ENCODE peak calls at places on chromosomes 13 and 19, in nine cellular contexts. V is uterus, I is heart right ventricle, O is osteoblast, R is bronchial epithelial cell, Y is neural progenitor cell, U is colonic mucosa, N is GM06990, T is psoas muscle. M is an unnamed sample.
A peak's percentile ranks its signal among the peaks of the same experiment; 100 is the strongest.

GRCh38 chr13:28494861-28495585 is at the start of gene FLT1:
- DNase-seq in U (peak; percentile 22), O (peak; percentile 86), V (peak; percentile 63), I (peak; percentile 88), R (no peak), T (peak; percentile 77), Y (peak; percentile 80), N (peak; percentile 7), M (no peak)

GRCh38 chr13:23766939-23767338 is 122.3 kb downstream of the MIPEP start:
- DNase-seq in N (no peak), U (no peak), T (no peak), V (no peak), Y (no peak), O (no peak), R (no peak), I (no peak), M (no peak)

GRCh38 chr19:13913352-13913751 is 7.4 kb downstream of the CC2D1A start:
- DNase-seq in V (no peak), R (no peak), Y (no peak), U (no peak), O (peak; percentile 50), N (no peak), I (no peak), T (no peak), M (no peak)

GRCh38 chr19:5903054-5903501 is 512 bp downstream of the NDUFA11 start:
- DNase-seq in R (no peak), V (no peak), O (peak; percentile 94), T (no peak), I (no peak), Y (no peak), U (no peak), N (no peak), M (peak; percentile 28)

GRCh38 chr13:86840250-86841191 is 830.6 kb upstream of the SLITRK5 start:
- DNase-seq in N (no peak), R (no peak), O (peak; percentile 13), U (no peak), T (no peak), I (no peak), V (no peak), Y (no peak), M (no peak)

GRCh38 chr13:54029226-54029625 is 1000.6 kb downstream of the OLFM4 start:
- DNase-seq in I (no peak), R (peak; percentile 87), N (no peak), Y (no peak), O (no peak), T (no peak), V (no peak), U (no peak), M (no peak)

GRCh38 chr13:75226092-75226491 is 255.9 kb downstream of the TBC1D4 start:
- DNase-seq in I (no peak), N (no peak), Y (no peak), U (no peak), R (peak; percentile 86), V (no peak), T (no peak), O (peak; percentile 13), M (no peak)

GRCh38 chr19:17103177-17103576 is 27.6 kb downstream of the MYO9B start:
- DNase-seq in Y (peak; percentile 26), U (no peak), V (no peak), T (no peak), N (no peak), O (peak; percentile 91), R (no peak), I (no peak), M (peak; percentile 45)

GRCh38 chr19:19527371-19527656 is 1.4 kb upstream of the YJEFN3 start:
- DNase-seq in Y (no peak), T (no peak), N (no peak), V (no peak), R (no peak), I (no peak), O (peak; percentile 52), U (no peak), M (no peak)

GRCh38 chr19:19527674-19528625 is 761 bp upstream of the YJEFN3 start:
- DNase-seq in T (no peak), I (no peak), U (no peak), V (no peak), N (no peak), R (no peak), O (peak; percentile 55), Y (no peak), M (no peak)

GRCh38 chr19:19526581-19527370 is 1.9 kb upstream of the YJEFN3 start:
- DNase-seq in R (no peak), U (no peak), I (no peak), O (peak; percentile 83), N (no peak), Y (no peak), V (no peak), T (no peak), M (no peak)

GRCh38 chr19:19524053-19524452 is 4.7 kb upstream of the YJEFN3 start:
- DNase-seq in I (no peak), Y (no peak), N (no peak), U (no peak), O (peak; percentile 76), T (no peak), R (no peak), V (no peak), M (no peak)

DNA sequence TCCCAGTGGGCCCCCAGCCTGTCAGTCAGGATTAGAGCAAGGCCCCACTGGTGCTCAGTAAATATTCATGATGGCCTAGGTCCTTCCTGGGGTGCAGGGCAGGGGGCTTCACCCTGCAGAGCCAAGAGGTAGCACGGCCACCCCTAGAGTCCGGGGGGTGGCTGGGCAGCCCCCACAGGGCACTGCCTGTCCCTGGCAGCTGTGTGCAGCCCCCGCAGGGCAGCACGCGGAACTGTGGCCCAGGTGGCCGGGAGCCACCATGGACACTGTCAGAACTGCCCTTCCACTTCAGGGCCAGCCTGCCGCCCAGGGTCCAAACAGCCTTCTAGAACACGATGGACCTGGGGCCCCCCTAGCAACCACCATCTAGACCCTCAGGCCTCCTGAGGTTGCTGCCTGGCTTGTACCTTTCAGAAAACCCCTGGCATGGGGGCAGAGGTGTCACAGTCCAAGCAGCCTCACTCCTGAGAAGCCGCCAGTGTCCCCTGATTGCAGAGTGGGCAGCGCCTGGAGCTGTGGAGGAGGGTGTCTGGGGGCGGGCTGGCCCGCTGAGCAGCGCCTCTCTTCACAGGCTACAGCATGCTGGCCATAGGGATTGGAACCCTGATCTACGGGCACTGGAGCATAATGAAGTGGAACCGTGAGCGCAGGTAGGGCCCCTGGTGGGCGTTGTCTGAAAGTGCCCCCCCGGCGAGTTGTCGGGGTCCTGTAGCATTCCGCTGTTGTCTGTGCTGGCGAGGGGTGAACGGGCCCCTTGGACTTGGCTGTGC is 2.9 kb upstream of the YJEFN3 start:
- DNase-seq in U (no peak), V (no peak), Y (no peak), I (no peak), O (peak; percentile 71), R (no peak), T (no peak), N (no peak), M (no peak)
- TF ChIP-seq CTCF in U (no peak), V (no peak), Y (no peak), I (no peak), O (no peak), R (no peak), T (no peak), N (no peak), M (peak; percentile 13)

DNA sequence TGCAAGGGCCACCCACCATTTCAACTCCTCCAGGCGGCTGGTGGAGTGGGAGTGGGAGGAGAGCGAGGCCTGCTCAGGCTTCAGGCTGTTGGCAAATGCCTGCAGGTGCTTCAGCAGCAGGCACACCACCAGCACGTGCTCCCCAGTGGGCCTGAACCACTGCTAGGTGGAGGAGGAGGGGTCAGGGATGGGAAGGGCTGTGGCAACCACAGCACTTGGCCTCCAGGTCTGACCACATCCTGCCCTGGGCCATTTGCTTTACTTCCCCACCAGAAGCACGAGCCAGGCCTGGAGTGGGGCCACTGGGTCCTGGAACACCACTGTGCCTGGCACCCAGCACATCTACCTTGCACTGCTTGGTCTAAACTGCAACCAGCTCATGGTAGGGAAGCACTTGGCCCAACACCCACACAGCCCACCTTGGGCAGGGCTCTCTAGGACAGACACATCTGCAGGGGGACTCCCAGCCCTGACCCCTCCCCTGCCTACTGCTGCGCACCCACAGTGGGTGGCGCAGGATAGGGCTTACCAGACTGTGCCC is 26.2 kb downstream of the TUBA3C start:
- DNase-seq in Y (no peak), N (no peak), V (no peak), O (no peak), R (no peak), T (no peak), I (no peak), U (no peak), M (no peak)
- H3K4me3 ChIP-seq in Y (no peak overlapping the region), N (no peak overlapping the region), V (no peak overlapping the region), O (no peak overlapping the region), R (no peak overlapping the region), T (no peak overlapping the region), I (no peak overlapping the region), U (no peak overlapping the region), M (no peak overlapping the region)

DNA sequence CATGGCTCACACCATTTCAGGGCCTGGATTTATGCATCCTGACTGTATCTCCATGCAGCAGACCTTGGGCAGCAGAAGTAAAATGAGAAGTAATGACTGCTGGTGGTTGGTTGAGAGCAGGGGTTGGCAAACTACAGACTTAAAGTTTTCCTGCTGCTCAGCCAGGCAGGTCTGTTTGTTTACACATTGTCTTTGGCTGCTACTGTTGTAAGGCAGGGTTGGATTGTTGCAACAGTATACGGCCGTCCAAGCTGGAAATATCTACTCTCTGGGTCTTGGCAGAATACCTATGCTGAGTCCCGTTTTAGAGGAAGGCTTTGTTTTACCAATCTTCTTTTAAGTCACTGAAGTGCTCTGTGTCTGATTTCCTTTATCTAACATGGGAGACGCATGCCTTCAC is 13.5 kb downstream of the SNRNP70 start:
- DNase-seq in O (peak; percentile 30), N (no peak), R (no peak), Y (no peak), I (no peak), T (no peak), V (no peak), U (no peak), M (no peak)
- H3K36me3 ChIP-seq in O (peaks cover 81% of the 10 kb centered on the region), N (peaks cover 42% of the 10 kb centered on the region), R (peaks cover 55% of the 10 kb centered on the region), Y (peaks cover 21% of the 10 kb centered on the region), I (peaks cover 99% of the 10 kb centered on the region), T (peaks cover 8% of the 10 kb centered on the region), V (no peaks in the 10 kb centered on the region), U (peaks cover 29% of the 10 kb centered on the region), M (peaks cover 73% of the 10 kb centered on the region)

GRCh38 chr19:23999821-24000610 is 85.3 kb downstream of the ZNF726 start:
- DNase-seq in O (peak; percentile 15), T (no peak), U (no peak), I (no peak), R (peak; percentile 58), N (no peak), Y (no peak), V (no peak), M (no peak)

GRCh38 chr19:23992348-23992747 is 77.7 kb downstream of the ZNF726 start:
- DNase-seq in U (no peak), Y (no peak), T (no peak), I (no peak), V (no peak), O (no peak), N (no peak), R (no peak), M (no peak)

GRCh38 chr19:24000656-24001055 is 86.0 kb downstream of the ZNF726 start:
- DNase-seq in T (no peak), R (peak; percentile 47), I (no peak), Y (no peak), O (peak; percentile 8), U (no peak), V (no peak), N (no peak), M (no peak)

GRCh38 chr19:23998568-23998967 is 83.9 kb downstream of the ZNF726 start:
- DNase-seq in O (peak; percentile 59), Y (no peak), N (no peak), I (no peak), V (no peak), U (no peak), T (no peak), R (no peak), M (no peak)

DNA sequence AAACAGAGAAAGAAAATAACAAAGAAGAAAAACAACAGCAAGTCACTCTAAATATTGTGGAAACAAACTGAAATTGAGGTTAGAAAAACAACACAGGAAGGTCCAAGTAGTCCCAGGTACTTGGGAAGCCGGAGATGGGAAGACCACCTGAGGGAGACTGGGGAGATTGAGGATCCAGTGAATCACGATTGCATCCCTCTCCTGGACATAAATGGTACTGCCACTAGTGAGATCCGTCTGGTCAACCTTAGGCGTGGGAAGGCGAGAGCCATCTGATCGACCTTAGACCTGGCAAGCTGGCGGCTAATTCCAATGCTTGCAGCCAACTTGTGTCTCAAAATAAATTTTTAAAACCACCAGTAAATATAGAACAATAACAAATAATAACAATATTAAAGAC is 81.9 kb downstream of the ZNF726 start:
- DNase-seq in O (peak; percentile 48), Y (peak; percentile 23), T (no peak), U (no peak), N (no peak), V (no peak), R (no peak), I (no peak), M (no peak)
- TF ChIP-seq CTCF in O (peak; percentile 21), Y (peak; percentile 38), T (no peak), U (no peak), N (peak; percentile 18), V (no peak), R (peak; percentile 24), I (peak; percentile 29), M (peak; percentile 44)

M was measured in brain microvascular endothelial cell.